ENCODE peak calls at places on chromosomes 4 and X, in nine cellular contexts. One of them, this sample, is unnamed.
A peak's percentile ranks its signal among the peaks of the same experiment; 100 is the strongest.

GRCh38 chrX:39104745-39105144 is 303.5 kb downstream of the MID1IP1 start:
- DNase-seq in HFF-Myc: no peak
- DNase-seq in astrocyte of the spinal cord: no peak
- DNase-seq in ascending aorta: no peak
- DNase-seq in sigmoid colon: no peak
- DNase-seq in ovary: no peak
- DNase-seq in neural progenitor cell: no peak
- DNase-seq in endothelial cell: no peak
- DNase-seq in WTC11: no peak
- DNase-seq in this sample: no peak

GRCh38 chr4:116180056-116180690 is 905.2 kb downstream of the TRAM1L1 start:
- DNase-seq in ascending aorta: no peak
- DNase-seq in neural progenitor cell: peak; percentile 17
- DNase-seq in sigmoid colon: no peak
- DNase-seq in endothelial cell: no peak
- DNase-seq in HFF-Myc: no peak
- DNase-seq in WTC11: no peak
- DNase-seq in astrocyte of the spinal cord: peak; percentile 15
- DNase-seq in ovary: no peak
- DNase-seq in this sample: no peak

GRCh38 chr4:73917081-73917501 is 47.9 kb downstream of the CXCL1 start:
- DNase-seq in astrocyte of the spinal cord: peak; percentile 97
- DNase-seq in WTC11: no peak
- DNase-seq in ascending aorta: no peak
- DNase-seq in sigmoid colon: no peak
- DNase-seq in endothelial cell: no peak
- DNase-seq in HFF-Myc: peak; percentile 80
- DNase-seq in neural progenitor cell: no peak
- DNase-seq in ovary: no peak
- DNase-seq in this sample: no peak

GRCh38 chr4:73451404-73451803 is 15.4 kb downstream of the AFP start:
- DNase-seq in WTC11: peak; percentile 22
- DNase-seq in ascending aorta: no peak
- DNase-seq in endothelial cell: no peak
- DNase-seq in sigmoid colon: no peak
- DNase-seq in astrocyte of the spinal cord: peak; percentile 93
- DNase-seq in neural progenitor cell: peak; percentile 33
- DNase-seq in HFF-Myc: no peak
- DNase-seq in ovary: no peak
- DNase-seq in this sample: no peak

GRCh38 chrX:65846974-65847373 is 179.5 kb downstream of the MSN start:
- DNase-seq in ascending aorta: no peak
- DNase-seq in sigmoid colon: no peak
- DNase-seq in ovary: no peak
- DNase-seq in HFF-Myc: no peak
- DNase-seq in neural progenitor cell: no peak
- DNase-seq in WTC11: no peak
- DNase-seq in astrocyte of the spinal cord: no peak
- DNase-seq in endothelial cell: no peak
- DNase-seq in this sample: no peak

GRCh38 chr4:54961357-54961975 is 163.9 kb downstream of the KDR start:
- DNase-seq in sigmoid colon: no peak
- DNase-seq in endothelial cell: peak; percentile 20
- DNase-seq in WTC11: no peak
- DNase-seq in ovary: no peak
- DNase-seq in ascending aorta: no peak
- DNase-seq in astrocyte of the spinal cord: peak; percentile 55
- DNase-seq in HFF-Myc: peak; percentile 6
- DNase-seq in neural progenitor cell: peak; percentile 55
- DNase-seq in this sample: no peak

GRCh38 chrX:107712231-107713204 is 63.1 kb downstream of the TSC22D3 start:
- DNase-seq in WTC11: no peak
- DNase-seq in ascending aorta: peak; percentile 81
- DNase-seq in ovary: no peak
- DNase-seq in HFF-Myc: no peak
- DNase-seq in sigmoid colon: peak; percentile 76
- DNase-seq in astrocyte of the spinal cord: peak; percentile 63
- DNase-seq in endothelial cell: no peak
- DNase-seq in neural progenitor cell: no peak
- DNase-seq in this sample: peak; percentile 47

GRCh38 chr4:11507920-11508319 is 79.2 kb upstream of the HS3ST1 start:
- DNase-seq in ovary: no peak
- DNase-seq in endothelial cell: no peak
- DNase-seq in HFF-Myc: no peak
- DNase-seq in astrocyte of the spinal cord: no peak
- DNase-seq in WTC11: no peak
- DNase-seq in neural progenitor cell: no peak
- DNase-seq in sigmoid colon: no peak
- DNase-seq in ascending aorta: no peak
- DNase-seq in this sample: no peak

GRCh38 chr4:21366312-21366711 is 582.3 kb downstream of the KCNIP4 start:
- DNase-seq in ovary: no peak
- DNase-seq in neural progenitor cell: no peak
- DNase-seq in endothelial cell: no peak
- DNase-seq in astrocyte of the spinal cord: no peak
- DNase-seq in ascending aorta: no peak
- DNase-seq in WTC11: no peak
- DNase-seq in HFF-Myc: no peak
- DNase-seq in sigmoid colon: no peak
- DNase-seq in this sample: no peak

GRCh38 chr4:169031392-169031791 is 21.3 kb upstream of the CBR4 start:
- DNase-seq in WTC11: no peak
- DNase-seq in endothelial cell: no peak
- DNase-seq in ovary: no peak
- DNase-seq in neural progenitor cell: no peak
- DNase-seq in astrocyte of the spinal cord: no peak
- DNase-seq in sigmoid colon: no peak
- DNase-seq in HFF-Myc: no peak
- DNase-seq in ascending aorta: no peak
- DNase-seq in this sample: no peak

GRCh38 chr4:146291313-146291712 is 77.0 kb downstream of the REELD1 start:
- DNase-seq in WTC11: no peak
- DNase-seq in HFF-Myc: no peak
- DNase-seq in sigmoid colon: no peak
- DNase-seq in ovary: no peak
- DNase-seq in endothelial cell: no peak
- DNase-seq in ascending aorta: no peak
- DNase-seq in astrocyte of the spinal cord: no peak
- DNase-seq in neural progenitor cell: no peak
- DNase-seq in this sample: no peak

GRCh38 chr4:145709843-145710242 is 29.9 kb downstream of the C4orf51 start:
- DNase-seq in WTC11: no peak
- DNase-seq in ascending aorta: no peak
- DNase-seq in HFF-Myc: peak; percentile 87
- DNase-seq in sigmoid colon: no peak
- DNase-seq in neural progenitor cell: no peak
- DNase-seq in ovary: no peak
- DNase-seq in endothelial cell: no peak
- DNase-seq in astrocyte of the spinal cord: peak; percentile 87
- DNase-seq in this sample: no peak

DNA sequence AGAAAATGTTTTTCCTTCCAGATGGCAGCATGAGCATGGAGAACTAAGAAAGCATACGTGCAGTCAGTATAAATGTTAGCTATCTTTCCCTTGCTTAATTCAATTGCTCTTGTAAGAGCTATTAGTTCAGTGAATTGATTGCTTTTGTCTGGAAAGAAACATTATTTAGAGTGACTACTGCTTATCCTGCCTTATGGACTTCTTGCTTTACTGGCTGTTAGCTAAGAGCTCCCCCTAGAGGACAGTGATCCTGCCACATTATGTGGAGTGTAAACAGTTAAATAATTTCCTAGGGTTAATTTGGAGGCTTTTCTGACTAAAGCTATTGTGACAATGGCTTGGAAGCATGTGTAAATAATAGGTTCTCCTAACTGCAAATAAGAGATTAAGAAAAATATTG is 1402.4 kb downstream of the FAM133A start:
- DNase-seq in ovary: no peak
- DNase-seq in astrocyte of the spinal cord: peak; percentile 58
- DNase-seq in endothelial cell: peak; percentile 5
- DNase-seq in WTC11: no peak
- DNase-seq in neural progenitor cell: peak; percentile 67
- DNase-seq in ascending aorta: no peak
- DNase-seq in sigmoid colon: no peak
- DNase-seq in HFF-Myc: no peak
- DNase-seq in this sample: no peak
- TF ChIP-seq CTCF in ovary: no peak
- TF ChIP-seq CTCF in astrocyte of the spinal cord: peak; percentile 62
- TF ChIP-seq CTCF in endothelial cell: peak; percentile 37
- TF ChIP-seq CTCF in WTC11: peak; percentile 38
- TF ChIP-seq CTCF in neural progenitor cell: peak; percentile 85
- TF ChIP-seq CTCF in ascending aorta: no peak
- TF ChIP-seq CTCF in sigmoid colon: no peak
- TF ChIP-seq CTCF in HFF-Myc: peak; percentile 49
- TF ChIP-seq CTCF in this sample: no peak

DNA sequence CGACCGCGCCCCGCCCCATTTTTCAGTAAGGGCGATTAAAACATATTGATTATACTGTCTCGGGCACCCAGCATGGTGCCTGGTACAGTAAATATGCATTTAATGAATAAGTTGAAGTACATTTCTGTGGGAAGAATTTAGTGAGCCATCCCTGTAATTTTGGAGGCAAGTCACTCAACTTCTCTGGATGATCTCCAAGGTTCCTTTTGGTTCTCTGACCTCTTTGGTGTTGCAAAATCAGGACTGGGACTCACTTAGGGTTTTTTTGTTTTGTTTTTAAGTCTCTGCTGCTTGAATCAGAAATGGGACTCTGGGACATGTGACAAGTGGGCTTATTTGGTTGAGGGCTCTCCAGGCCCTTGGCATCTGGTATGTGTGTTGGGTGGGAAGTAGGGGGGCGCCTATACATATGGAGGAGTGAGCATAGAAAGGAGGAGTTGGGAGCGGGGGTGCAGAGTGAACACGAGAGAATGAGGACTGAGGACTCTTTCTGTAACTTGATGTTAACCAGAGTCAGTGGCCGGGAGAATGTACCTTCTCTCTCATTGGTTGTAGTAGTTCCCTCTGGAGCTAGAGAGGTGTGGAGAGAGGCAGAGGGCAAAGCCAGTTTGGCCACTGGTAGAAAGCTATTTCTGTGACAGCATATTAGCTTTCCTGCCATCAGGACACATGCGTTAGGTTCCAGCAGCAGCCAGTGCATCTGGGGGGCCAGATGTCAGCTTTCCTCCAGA is 1.9 kb downstream of the ARHGAP10 start:
- DNase-seq in ascending aorta: no peak
- DNase-seq in WTC11: no peak
- DNase-seq in ovary: no peak
- DNase-seq in neural progenitor cell: peak; percentile 26
- DNase-seq in sigmoid colon: no peak
- DNase-seq in endothelial cell: no peak
- DNase-seq in astrocyte of the spinal cord: peak; percentile 31
- DNase-seq in HFF-Myc: no peak
- DNase-seq in this sample: no peak
- TF ChIP-seq CTCF in ascending aorta: no peak
- TF ChIP-seq CTCF in WTC11: no peak
- TF ChIP-seq CTCF in ovary: no peak
- TF ChIP-seq CTCF in neural progenitor cell: peak; percentile 24
- TF ChIP-seq CTCF in sigmoid colon: no peak
- TF ChIP-seq CTCF in endothelial cell: no peak
- TF ChIP-seq CTCF in astrocyte of the spinal cord: no peak
- TF ChIP-seq CTCF in HFF-Myc: no peak
- TF ChIP-seq CTCF in this sample: no peak

GRCh38 chr4:109979932-109980717 is 67.4 kb downstream of the EGF start:
- DNase-seq in sigmoid colon: no peak
- DNase-seq in HFF-Myc: no peak
- DNase-seq in WTC11: no peak
- DNase-seq in ovary: no peak
- DNase-seq in astrocyte of the spinal cord: peak; percentile 62
- DNase-seq in neural progenitor cell: no peak
- DNase-seq in ascending aorta: no peak
- DNase-seq in endothelial cell: no peak
- DNase-seq in this sample: no peak

GRCh38 chr4:109976189-109976588 is 63.5 kb downstream of the EGF start:
- DNase-seq in ascending aorta: no peak
- DNase-seq in sigmoid colon: no peak
- DNase-seq in astrocyte of the spinal cord: no peak
- DNase-seq in HFF-Myc: no peak
- DNase-seq in neural progenitor cell: no peak
- DNase-seq in ovary: no peak
- DNase-seq in endothelial cell: no peak
- DNase-seq in WTC11: no peak
- DNase-seq in this sample: no peak

GRCh38 chr4:109977854-109978501 is 65.3 kb downstream of the EGF start:
- DNase-seq in HFF-Myc: no peak
- DNase-seq in ascending aorta: no peak
- DNase-seq in neural progenitor cell: peak; percentile 38
- DNase-seq in endothelial cell: no peak
- DNase-seq in astrocyte of the spinal cord: peak; percentile 65
- DNase-seq in WTC11: no peak
- DNase-seq in sigmoid colon: no peak
- DNase-seq in ovary: no peak
- DNase-seq in this sample: no peak

GRCh38 chr4:109981936-109982335 is 69.3 kb downstream of the EGF start:
- DNase-seq in sigmoid colon: no peak
- DNase-seq in endothelial cell: no peak
- DNase-seq in HFF-Myc: no peak
- DNase-seq in ascending aorta: no peak
- DNase-seq in astrocyte of the spinal cord: no peak
- DNase-seq in ovary: no peak
- DNase-seq in WTC11: no peak
- DNase-seq in neural progenitor cell: no peak
- DNase-seq in this sample: no peak

DNA sequence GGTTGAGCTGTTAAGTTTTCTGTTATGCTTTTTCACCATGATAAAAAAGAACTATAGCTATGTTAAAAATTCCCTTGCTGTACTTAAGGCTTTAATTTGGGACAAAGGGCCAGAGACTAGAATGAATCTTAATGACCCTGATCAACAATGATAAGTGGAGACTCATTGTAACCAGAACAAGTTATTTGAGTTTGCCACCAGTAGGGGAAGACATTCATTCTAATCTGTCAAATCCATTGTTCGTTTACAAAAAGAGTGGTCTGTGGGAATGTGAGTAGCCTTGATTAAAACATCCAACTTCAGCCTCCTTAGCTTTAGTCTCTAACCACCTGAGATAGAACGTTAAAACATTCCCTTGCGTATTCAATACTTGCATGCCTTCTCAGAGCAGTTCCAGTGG is 66.0 kb downstream of the EGF start:
- DNase-seq in neural progenitor cell: peak; percentile 58
- DNase-seq in WTC11: no peak
- DNase-seq in astrocyte of the spinal cord: no peak
- DNase-seq in ovary: no peak
- DNase-seq in sigmoid colon: no peak
- DNase-seq in HFF-Myc: no peak
- DNase-seq in ascending aorta: no peak
- DNase-seq in endothelial cell: no peak
- DNase-seq in this sample: no peak
- TF ChIP-seq CTCF in neural progenitor cell: peak; percentile 43
- TF ChIP-seq CTCF in WTC11: no peak
- TF ChIP-seq CTCF in astrocyte of the spinal cord: peak; percentile 14
- TF ChIP-seq CTCF in ovary: no peak
- TF ChIP-seq CTCF in sigmoid colon: no peak
- TF ChIP-seq CTCF in HFF-Myc: no peak
- TF ChIP-seq CTCF in ascending aorta: no peak
- TF ChIP-seq CTCF in endothelial cell: peak; percentile 47
- TF ChIP-seq CTCF in this sample: no peak

DNA sequence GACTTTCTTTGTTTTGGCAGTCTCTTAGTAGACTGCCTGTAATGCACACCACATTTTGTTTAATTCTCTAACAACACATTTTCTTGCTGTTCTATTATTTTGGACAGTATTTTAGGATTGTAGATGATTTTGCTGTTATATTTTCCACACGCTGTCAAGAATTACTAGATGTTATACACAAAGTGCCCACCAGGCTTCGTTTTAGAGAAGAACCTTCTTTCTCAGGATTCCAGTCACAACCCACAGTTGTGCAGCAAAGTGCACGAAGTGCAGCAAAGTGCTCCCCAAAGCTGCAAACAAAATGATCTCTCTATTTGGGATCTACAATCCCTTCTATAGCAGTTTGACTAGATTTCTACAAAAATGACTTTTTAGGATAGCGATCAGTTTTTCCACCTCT is 2.4 kb downstream of the ZNF141 start:
- DNase-seq in ovary: no peak
- DNase-seq in neural progenitor cell: peak; percentile 8
- DNase-seq in sigmoid colon: no peak
- DNase-seq in ascending aorta: no peak
- DNase-seq in HFF-Myc: no peak
- DNase-seq in WTC11: no peak
- DNase-seq in astrocyte of the spinal cord: no peak
- DNase-seq in endothelial cell: no peak
- DNase-seq in this sample: no peak
- TF ChIP-seq CTCF in ovary: no peak
- TF ChIP-seq CTCF in neural progenitor cell: peak; percentile 45
- TF ChIP-seq CTCF in sigmoid colon: peak; percentile 22
- TF ChIP-seq CTCF in ascending aorta: no peak
- TF ChIP-seq CTCF in HFF-Myc: no peak
- TF ChIP-seq CTCF in WTC11: no peak
- TF ChIP-seq CTCF in astrocyte of the spinal cord: peak; percentile 7
- TF ChIP-seq CTCF in endothelial cell: peak; percentile 73
- TF ChIP-seq CTCF in this sample: peak; percentile 11